ENCODE peak calls at places on chromosome 7, in nine cellular contexts. F is stimulated activated CD4-positive, alpha-beta T cell treated with anti-CD3 and anti-CD28 coated beads, Interleukin-4, amount 100 ng/mL, for 4 hours; Z is activated naive CD8-positive, alpha-beta T cell treated with anti-CD3 and anti-CD28 coated beads, Interleukin-2, amount 10 ng/mL, durations not matched to agents 7 days and 5 days; M is ACHN; Y is GOT3; D is mucosa of gallbladder; Q is iris pigment epithelial cell; T is effector CD4-positive, alpha-beta T cell; J is stimulated activated CD8-positive, alpha-beta memory T cell treated with anti-CD3 and anti-CD28 coated beads, Interleukin-7, amount 100 ng/mL, for 48 hours. B is an unnamed sample.

GRCh38 chr7:105429746-105430612 is 41.3 kb upstream of the SRPK2 start:
- DNase-seq in Z (no peak), Y (no peak), D (peak), M (peak), T (peak), J (no peak), F (peak), Q (peak), B (peak)

GRCh38 chr7:51279391-51280023 is 37.1 kb downstream of the COBL start:
- DNase-seq in Q (no peak), D (peak), Y (no peak), M (no peak), J (no peak), Z (no peak), T (no peak), F (no peak), B (no peak)

GRCh38 chr7:130723784-130724183 is 10.2 kb downstream of the KLF14 start:
- DNase-seq in T (no peak), Q (peak), Z (no peak), D (no peak), Y (no peak), F (no peak), J (no peak), M (no peak), B (no peak)

GRCh38 chr7:131630427-131630826 is 74.0 kb upstream of the PODXL start:
- DNase-seq in D (no peak), Y (no peak), J (no peak), M (no peak), F (no peak), Q (no peak), Z (no peak), T (no peak), B (no peak)

GRCh38 chr7:135334830-135335543 is 101.3 kb downstream of the STRA8 start:
- DNase-seq in Q (no peak), M (no peak), F (no peak), D (no peak), T (no peak), Y (no peak), Z (no peak), J (no peak), B (no peak)

GRCh38 chr7:27917119-27917518 is 177.2 kb downstream of the TAX1BP1 start:
- DNase-seq in T (no peak), F (no peak), M (no peak), Q (no peak), Y (no peak), D (no peak), Z (no peak), J (no peak), B (no peak)

GRCh38 chr7:101200504-101200861 is 353 bp downstream of the MOGAT3 start:
- DNase-seq in D (no peak), Q (no peak), Z (no peak), J (no peak), M (no peak), T (no peak), F (no peak), Y (no peak), B (no peak)

GRCh38 chr7:1210979-1211608 is 21.6 kb upstream of the UNCX start:
- DNase-seq in T (no peak), M (no peak), Z (no peak), Q (no peak), D (no peak), J (no peak), Y (no peak), F (no peak), B (no peak)

GRCh38 chr7:16810112-16810511 is 5.3 kb upstream of the AGR2 start:
- DNase-seq in Y (no peak), F (no peak), T (no peak), M (no peak), Q (no peak), Z (no peak), D (no peak), J (no peak), B (no peak)

GRCh38 chr7:134992626-134993179 is 6.4 kb downstream of the AGBL3 start:
- DNase-seq in Y (no peak), M (no peak), D (no peak), J (no peak), F (no peak), Z (peak), T (no peak), Q (peak), B (no peak)

GRCh38 chr7:36763084-36763807 is 39.0 kb upstream of the AOAH start:
- DNase-seq in Z (no peak), F (no peak), M (no peak), Y (no peak), J (no peak), D (no peak), Q (peak), T (no peak), B (no peak)

GRCh38 chr7:39667354-39667923 is 44.1 kb downstream of the RALA start:
- DNase-seq in T (no peak), F (no peak), J (no peak), Q (no peak), M (no peak), D (no peak), Y (no peak), Z (no peak), B (no peak)

GRCh38 chr7:11616466-11616865 is 215.5 kb downstream of the THSD7A start:
- DNase-seq in J (no peak), Y (no peak), Q (no peak), T (no peak), M (no peak), Z (no peak), D (no peak), F (no peak), B (no peak)

GRCh38 chr7:494261-494687 is 25.4 kb downstream of the PDGFA start:
- DNase-seq in Y (no peak), F (no peak), T (no peak), Z (peak), J (no peak), M (peak), Q (no peak), D (no peak), B (no peak)

GRCh38 chr7:148686312-148686937 is 12.3 kb upstream of the CUL1 start:
- DNase-seq in T (no peak), J (no peak), Z (no peak), D (no peak), F (no peak), Y (no peak), M (no peak), Q (no peak), B (no peak)

GRCh38 chr7:29485376-29486190 is 78.1 kb upstream of the PRR15 start:
- DNase-seq in D (no peak), Z (no peak), Y (no peak), J (no peak), T (no peak), F (no peak), M (no peak), Q (no peak), B (no peak)

GRCh38 chr7:81232084-81232799 is 313.4 kb upstream of the SEMA3C start:
- DNase-seq in Z (no peak), J (no peak), Q (no peak), Y (no peak), D (no peak), T (no peak), M (no peak), F (no peak), B (no peak)

GRCh38 chr7:12322903-12323300 is 80.8 kb downstream of the VWDE start:
- DNase-seq in T (no peak), Y (no peak), Q (no peak), Z (no peak), M (no peak), D (no peak), F (no peak), J (no peak), B (no peak)

GRCh38 chr7:142939226-142939910 is at the start of gene LLCFC1:
- DNase-seq in Y (no peak), J (no peak), Z (no peak), M (peak), D (peak), T (no peak), Q (no peak), F (no peak), B (no peak)

GRCh38 chr7:115642194-115642593 is 388.4 kb downstream of the TFEC start:
- DNase-seq in Z (no peak), J (no peak), Y (no peak), M (no peak), Q (no peak), F (no peak), T (no peak), D (no peak), B (no peak)

GRCh38 chr7:50584793-50585399 is 19.7 kb upstream of the DDC start:
- DNase-seq in F (no peak), J (no peak), Z (no peak), T (no peak), Q (no peak), D (no peak), Y (no peak), M (no peak), B (no peak)

GRCh38 chr7:27750336-27750735 is 10.4 kb downstream of the TAX1BP1 start:
- DNase-seq in Y (no peak), Q (peak), F (no peak), D (no peak), Z (no peak), T (no peak), M (no peak), J (no peak), B (no peak)

GRCh38 chr7:66627151-66627681 is 1.5 kb upstream of the KCTD7 start:
- DNase-seq in F (no peak), D (peak), J (no peak), Q (peak), M (no peak), Z (no peak), T (no peak), Y (no peak), B (no peak)

GRCh38 chr7:82020076-82020475 is 250.2 kb upstream of the HGF start:
- DNase-seq in T (no peak), Z (no peak), M (no peak), F (no peak), Q (no peak), J (no peak), Y (no peak), D (no peak), B (no peak)

GRCh38 chr7:150329331-150330106 is 6.2 kb upstream of the ACTR3C start:
- DNase-seq in F (no peak), Z (no peak), D (no peak), Y (no peak), T (no peak), M (no peak), Q (no peak), J (no peak), B (no peak)